ENCODE peak calls at places on chromosomes 2 and 18, in four cellular contexts. O is psoas muscle, S is cardiac muscle cell, V is HCT116. I is an unnamed sample. For H3K36me3, the result is how much of the 10 kb centered on the place peaks cover.

GRCh38 chr18:48002933-48003365 is 72.5 kb upstream of the SMAD2 start:
- DNase-seq in O (peak), S (no peak), V (peak), I (peak)

GRCh38 chr18:8839285-8839684 is 133.9 kb downstream of the MTCL1 start:
- DNase-seq in O (no peak), S (no peak), V (no peak), I (no peak)

GRCh38 chr2:898319-898718 is 52.3 kb upstream of the SNTG2 start:
- DNase-seq in O (no peak), S (no peak), V (peak), I (no peak)

GRCh38 chr2:86045541-86045940 is 60.1 kb downstream of the POLR1A start:
- DNase-seq in O (no peak), S (no peak), V (no peak), I (no peak)

GRCh38 chr2:145752091-145752806 is 1232.3 kb upstream of the ZEB2 start:
- DNase-seq in O (no peak), S (peak), V (peak), I (no peak)

GRCh38 chr2:34337735-34338134 is 738.6 kb upstream of the FAM98A start:
- DNase-seq in O (no peak), S (no peak), V (no peak), I (no peak)

GRCh38 chr2:238053195-238053776 is 7.5 kb upstream of the SCLY start:
- DNase-seq in O (no peak), S (no peak), V (no peak), I (no peak)

GRCh38 chr2:105789745-105790466 is 45.2 kb downstream of the NCK2 start:
- DNase-seq in O (peak), S (no peak), V (no peak), I (no peak)

GRCh38 chr2:40148344-40148743 is 303.5 kb downstream of the SLC8A1 start:
- DNase-seq in O (no peak), S (no peak), V (no peak), I (no peak)

GRCh38 chr2:233033672-233034071 is 1.2 kb downstream of the NEU2 start:
- DNase-seq in O (no peak), S (no peak), V (no peak), I (no peak)

GRCh38 chr2:172223601-172224054 is 120.9 kb upstream of the DLX2 start:
- DNase-seq in O (no peak), S (no peak), V (no peak), I (no peak)

GRCh38 chr2:194087569-194087968 is 1569.5 kb upstream of the SLC39A10 start:
- DNase-seq in O (no peak), S (no peak), V (no peak), I (no peak)

GRCh38 chr2:240412975-240413812 is 22.3 kb upstream of the GPC1 start:
- DNase-seq in O (peak), S (no peak), V (no peak), I (no peak)

GRCh38 chr2:4678937-4679336 is 975.6 kb downstream of the DCDC2C start:
- DNase-seq in O (no peak), S (no peak), V (no peak), I (no peak)

GRCh38 chr2:132415256-132416079 is 1.1 kb upstream of the GPR39 start:
- DNase-seq in O (no peak), S (no peak), V (no peak), I (no peak)

GRCh38 chr2:202091476-202091875 is 18.4 kb downstream of the KIAA2012 start:
- DNase-seq in O (no peak), S (no peak), V (no peak), I (no peak)

GRCh38 chr2:162297925-162298552 is 20.4 kb downstream of the IFIH1 start:
- DNase-seq in O (no peak), S (peak), V (peak), I (no peak)

DNA sequence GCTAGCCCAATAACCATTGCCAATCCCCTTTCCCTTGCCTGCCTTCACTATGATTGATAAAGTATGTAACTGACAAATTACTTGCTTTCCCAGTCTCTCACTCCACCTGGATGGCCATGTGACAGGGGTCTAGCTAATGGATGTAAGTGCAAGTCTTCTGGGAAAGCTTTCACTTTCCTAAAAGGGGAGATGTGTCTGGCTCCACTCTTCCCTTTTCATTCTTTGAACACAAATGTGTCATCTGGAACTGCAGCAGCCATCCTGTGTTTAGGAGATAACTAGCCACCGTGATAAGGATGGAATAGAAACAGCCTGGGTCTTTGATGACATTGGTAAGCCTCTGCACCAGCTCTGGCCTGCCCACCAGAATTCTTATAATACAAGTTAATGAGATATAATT is 38.2 kb downstream of the SNRPD1 start:
- DNase-seq in O (no peak), S (no peak), V (no peak), I (no peak)
- H3K36me3 ChIP-seq in O (under half), S (under half), V (under half), I (under half)

DNA sequence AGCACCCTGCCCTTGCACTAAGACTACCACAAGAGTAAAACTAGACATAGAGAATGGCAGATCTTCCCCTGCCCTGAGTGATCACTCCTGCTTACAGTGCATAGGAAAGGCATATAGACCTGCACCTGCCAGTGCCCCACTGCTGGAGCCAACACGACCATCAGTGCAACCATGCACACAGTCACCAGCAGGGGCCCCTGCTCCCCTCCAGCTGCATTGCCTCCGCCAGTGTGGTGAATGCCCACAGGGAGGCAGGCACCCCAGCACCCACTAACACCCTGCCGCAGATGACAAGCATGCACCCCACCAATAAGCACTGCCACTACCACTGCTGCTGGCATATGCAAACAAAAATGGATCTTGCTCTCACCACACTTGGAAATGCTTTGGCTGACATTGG is 478.8 kb downstream of the ADCYAP1 start:
- DNase-seq in O (peak), S (no peak), V (no peak), I (no peak)
- TF ChIP-seq CTCF in O (no peak), S (no peak), V (no peak), I (no peak)

GRCh38 chr18:70195852-70196434 is 9.5 kb downstream of the RTTN start:
- DNase-seq in O (no peak), S (peak), V (no peak), I (peak)

GRCh38 chr18:70197844-70198243 is 7.6 kb downstream of the RTTN start:
- DNase-seq in O (no peak), S (no peak), V (no peak), I (no peak)

GRCh38 chr18:70194227-70194890 is 11.1 kb downstream of the RTTN start:
- DNase-seq in O (no peak), S (no peak), V (no peak), I (no peak)

GRCh38 chr18:70197042-70197441 is 8.4 kb downstream of the RTTN start:
- DNase-seq in O (no peak), S (no peak), V (no peak), I (no peak)

GRCh38 chr18:70195014-70195614 is 10.4 kb downstream of the RTTN start:
- DNase-seq in O (no peak), S (peak), V (no peak), I (no peak)
- H3K4me3 ChIP-seq in O (no peak), S (no peak), V (no peak), I (no peak)

GRCh38 chr2:150469706-150470105 is 17.8 kb downstream of the RND3 start:
- DNase-seq in O (no peak), S (no peak), V (no peak), I (no peak)

GRCh38 chr2:150470435-150470834 is 17.0 kb downstream of the RND3 start:
- DNase-seq in O (no peak), S (no peak), V (no peak), I (no peak)

GRCh38 chr2:150467641-150467963 is 19.9 kb downstream of the RND3 start:
- DNase-seq in O (no peak), S (no peak), V (no peak), I (no peak)

GRCh38 chr2:150466770-150467640 is 20.5 kb downstream of the RND3 start:
- DNase-seq in O (no peak), S (no peak), V (no peak), I (no peak)

DNA sequence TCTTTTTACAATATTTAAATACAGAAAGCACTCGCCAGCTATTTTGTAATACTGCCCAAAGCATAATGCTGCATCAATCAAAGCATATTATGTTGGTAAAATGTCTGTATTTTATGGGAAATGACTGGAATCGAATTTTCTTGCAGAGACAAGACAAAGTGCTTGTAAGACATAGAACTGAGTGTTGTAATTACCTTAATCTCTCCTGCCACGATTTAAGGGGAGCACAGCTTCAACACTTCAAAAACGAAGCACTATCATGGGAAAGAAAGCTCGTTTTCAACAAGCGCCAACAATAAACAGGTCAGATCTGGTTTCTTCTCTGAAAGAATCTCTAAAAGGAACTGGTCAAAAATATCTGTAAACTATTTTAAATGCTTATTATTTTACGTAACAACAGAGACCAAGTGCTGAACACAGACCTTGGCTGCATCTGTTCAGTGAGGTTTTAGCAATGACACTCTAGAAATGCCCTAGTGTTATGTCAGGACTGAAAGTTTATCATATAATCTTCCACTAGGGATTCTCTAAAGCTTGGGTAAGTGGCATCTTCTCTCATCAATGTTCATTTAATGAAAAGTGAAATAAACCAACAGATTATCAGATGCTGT is 19.0 kb downstream of the RND3 start:
- DNase-seq in O (no peak), S (no peak), V (no peak), I (no peak)
- H3K36me3 ChIP-seq in O (under half), S (under half), V (under half), I (under half)

DNA sequence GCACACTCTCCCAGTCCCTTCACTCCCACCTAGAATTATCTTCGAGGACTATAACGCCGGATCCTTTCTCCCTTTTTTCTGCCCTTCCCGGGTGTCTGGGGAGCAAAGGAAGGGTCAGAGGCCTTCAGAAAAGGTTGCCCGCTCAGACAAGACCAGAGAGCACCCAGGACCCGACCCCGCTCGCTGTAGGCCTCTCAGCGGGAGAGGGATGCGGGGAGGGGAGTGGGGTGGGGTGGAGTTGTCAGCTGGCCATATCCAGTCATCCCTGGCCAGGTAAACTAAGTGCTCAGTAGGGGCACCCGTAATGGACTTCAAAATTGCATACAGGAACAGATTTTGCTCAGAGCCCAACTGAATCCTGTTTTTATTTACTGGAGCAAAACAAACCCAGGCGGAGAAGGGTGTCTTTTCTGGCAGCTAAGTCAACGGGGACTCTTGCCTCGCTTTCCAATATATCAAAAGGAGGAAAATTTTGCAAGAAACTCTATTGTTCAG is 65.0 kb downstream of the NOL4 start:
- DNase-seq in O (no peak), S (no peak), V (no peak), I (no peak)
- TF ChIP-seq CTCF in O (no peak), S (no peak), V (no peak), I (no peak)

DNA sequence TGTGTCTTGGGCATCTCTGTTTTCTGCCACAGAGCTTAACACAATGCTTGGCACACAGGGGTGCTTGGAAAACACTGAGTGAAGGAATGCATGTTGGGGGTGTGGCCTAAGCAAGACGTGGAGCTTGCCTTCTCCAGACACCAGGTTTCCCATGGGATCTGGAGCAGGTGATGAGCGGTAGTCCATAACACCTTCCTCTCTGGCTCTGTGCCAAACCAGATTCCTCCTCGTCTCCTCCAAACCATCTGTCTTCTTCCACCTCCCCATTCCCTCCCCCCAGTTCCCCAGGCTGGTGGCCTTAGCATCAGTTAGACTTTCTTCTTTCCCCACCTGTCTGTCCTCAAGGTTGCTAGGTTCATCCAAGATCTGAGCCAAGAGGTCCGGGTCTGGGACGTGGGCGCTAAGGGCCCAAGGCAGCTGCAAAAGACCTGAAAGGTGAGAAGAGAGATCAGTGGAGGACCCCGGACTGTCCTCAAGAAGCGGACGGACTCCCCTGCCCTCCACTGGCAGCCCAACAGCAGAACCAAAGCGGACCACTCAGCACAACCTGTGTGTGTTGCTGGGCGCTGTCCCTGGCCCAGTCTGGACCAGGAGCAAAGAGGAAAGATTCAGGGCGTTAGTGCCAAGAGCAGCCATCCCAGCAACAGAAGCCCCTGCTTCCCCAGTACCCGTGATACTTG is 1.2 kb upstream of the ITM2C start:
- DNase-seq in O (no peak), S (no peak), V (no peak), I (no peak)
- H3K4me3 ChIP-seq in O (no peak), S (no peak), V (no peak), I (no peak)

I was measured in kidney epithelial cell.